ENCODE peak calls at places on chromosomes 16 and 17, in six cellular contexts. V is tibial artery, I is Calu3, A is upper lobe of right lung, M is lower leg skin, W is mesothelial cell of epicardium. Y is an unnamed sample.

GRCh38 chr16:76450890-76451289 is 173.7 kb downstream of the CNTNAP4 start:
- DNase-seq in M (no peak), V (no peak), A (no peak), W (no peak), I (no peak), Y (no peak)

GRCh38 chr16:27481282-27481934 is 68.3 kb downstream of the GTF3C1 start:
- DNase-seq in M (no peak), V (no peak), W (no peak), I (no peak), A (no peak), Y (no peak)

GRCh38 chr16:21301168-21301894 is 23.2 kb upstream of the CRYM start:
- DNase-seq in W (peak), V (peak), A (peak), I (peak), M (peak), Y (peak)

GRCh38 chr16:6605490-6605889 is 727.2 kb upstream of the RBFOX1 start:
- DNase-seq in A (no peak), M (no peak), W (no peak), V (no peak), I (no peak), Y (no peak)

GRCh38 chr17:7041607-7042506 is 2.0 kb downstream of the SLC16A11 start:
- DNase-seq in I (no peak), V (no peak), A (no peak), M (no peak), W (peak), Y (no peak)

GRCh38 chr16:23784811-23785447 is 30.1 kb downstream of the CHP2 start:
- DNase-seq in A (no peak), V (no peak), I (no peak), W (no peak), M (no peak), Y (peak)

GRCh38 chr16:57984443-57985203 is 13.7 kb upstream of the CNGB1 start:
- DNase-seq in M (peak), A (peak), W (peak), I (peak), V (peak), Y (peak)

GRCh38 chr17:76981545-76982295 is 113.5 kb downstream of the MGAT5B start:
- DNase-seq in W (no peak), A (no peak), M (no peak), V (no peak), I (no peak), Y (no peak)

GRCh38 chr16:19521471-19522368 is at the start of gene GDE1:
- DNase-seq in A (peak), V (peak), W (peak), I (peak), M (peak), Y (peak)
- TF ChIP-seq CTCF in A (peak), V (peak), W (no peak), I (no peak), M (no peak), Y (peak)

GRCh38 chr17:49407981-49408501 is 6.6 kb downstream of the PHB1 start:
- DNase-seq in A (peak), M (peak), V (no peak), W (peak), I (peak), Y (peak)
- TF ChIP-seq CTCF in A (peak), M (no peak), V (peak), W (peak), I (peak), Y (peak)

GRCh38 chr17:10628756-10629155 is 28.4 kb downstream of the MYH3 start:
- DNase-seq in W (no peak), A (no peak), I (no peak), M (no peak), V (no peak), Y (no peak)
- TF ChIP-seq CTCF in W (peak), A (peak), I (no peak), M (no peak), V (no peak), Y (peak)

GRCh38 chr16:30874821-30875717 is 18.8 kb downstream of the BCL7C start:
- DNase-seq in W (peak), M (peak), I (peak), V (peak), A (peak), Y (peak)

GRCh38 chr16:30874244-30874820 is 19.5 kb downstream of the BCL7C start:
- DNase-seq in A (no peak), I (no peak), M (no peak), W (no peak), V (no peak), Y (no peak)

GRCh38 chr16:30882429-30883310 is 11.2 kb downstream of the BCL7C start:
- DNase-seq in M (no peak), I (no peak), V (no peak), A (no peak), W (no peak), Y (no peak)

GRCh38 chr16:30875881-30876791 is 17.7 kb downstream of the BCL7C start:
- DNase-seq in A (no peak), V (no peak), W (peak), I (no peak), M (no peak), Y (no peak)

GRCh38 chr16:30876867-30877266 is 17.0 kb downstream of the BCL7C start:
- DNase-seq in M (no peak), A (no peak), V (no peak), I (no peak), W (no peak), Y (no peak)
- TF ChIP-seq CTCF in M (no peak), A (no peak), V (no peak), I (no peak), W (no peak), Y (no peak)

GRCh38 chr16:15578824-15579223 is 64.1 kb downstream of the MARF1 start:
- DNase-seq in M (no peak), V (no peak), I (no peak), A (no peak), W (no peak), Y (no peak)

GRCh38 chr16:15573274-15573895 is 69.6 kb downstream of the MARF1 start:
- DNase-seq in W (no peak), M (no peak), I (no peak), V (no peak), A (no peak), Y (no peak)

GRCh38 chr16:15575293-15576049 is 67.5 kb downstream of the MARF1 start:
- DNase-seq in A (no peak), M (no peak), I (no peak), V (no peak), W (no peak), Y (no peak)

GRCh38 chr16:15574614-15574948 is 68.4 kb downstream of the MARF1 start:
- DNase-seq in W (no peak), A (no peak), M (no peak), V (no peak), I (no peak), Y (no peak)

DNA sequence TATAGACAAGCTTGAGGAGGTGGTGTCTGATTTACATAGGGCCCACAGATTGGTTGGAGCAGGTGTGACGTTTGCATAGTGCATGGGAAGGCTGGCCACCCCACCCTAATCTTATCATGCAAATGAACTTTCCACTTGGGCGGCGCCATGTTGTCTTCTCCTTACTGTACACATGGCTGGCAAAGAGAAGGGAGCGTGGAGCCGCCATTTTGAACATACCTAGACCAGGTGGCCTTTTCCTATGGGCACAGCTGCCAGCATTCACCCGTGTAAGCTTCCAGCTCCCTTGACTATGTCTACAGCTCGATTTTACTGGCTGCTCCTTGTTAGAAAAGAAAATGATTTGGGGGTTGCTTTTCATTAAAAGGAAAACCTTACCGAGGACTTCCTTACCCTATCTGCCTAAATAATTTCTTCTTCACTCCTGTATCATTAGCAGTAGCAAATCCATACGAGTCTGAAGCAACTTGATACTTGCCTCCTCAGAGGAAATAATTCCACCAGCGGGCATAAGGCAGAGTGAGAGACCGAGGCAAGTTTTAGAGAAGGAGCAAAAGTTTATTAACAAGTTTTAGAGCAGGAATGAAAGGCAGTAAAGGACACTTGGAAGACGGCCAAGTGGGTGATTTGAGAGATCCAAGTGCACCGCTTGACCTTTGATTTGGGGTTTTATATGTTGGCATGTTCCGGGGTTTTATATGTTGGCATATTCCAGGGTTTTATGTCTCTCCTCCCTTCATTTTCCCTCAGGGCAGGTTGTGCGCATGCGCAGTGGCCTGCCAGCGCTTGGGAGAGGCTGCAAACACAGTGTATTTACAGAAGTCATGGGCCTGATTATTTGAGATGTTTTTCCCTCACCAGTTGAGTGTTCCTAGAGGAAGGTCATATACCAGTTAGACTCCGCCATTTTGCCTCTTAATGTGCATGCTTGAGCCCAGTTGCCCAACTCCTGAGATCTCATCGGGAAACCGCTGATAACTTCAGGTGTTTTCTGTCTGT is 65.7 kb downstream of the MARF1 start:
- DNase-seq in W (no peak), M (no peak), I (no peak), V (no peak), A (no peak), Y (no peak)
- TF ChIP-seq CTCF in W (no peak), M (no peak), I (no peak), V (no peak), A (no peak), Y (no peak)

DNA sequence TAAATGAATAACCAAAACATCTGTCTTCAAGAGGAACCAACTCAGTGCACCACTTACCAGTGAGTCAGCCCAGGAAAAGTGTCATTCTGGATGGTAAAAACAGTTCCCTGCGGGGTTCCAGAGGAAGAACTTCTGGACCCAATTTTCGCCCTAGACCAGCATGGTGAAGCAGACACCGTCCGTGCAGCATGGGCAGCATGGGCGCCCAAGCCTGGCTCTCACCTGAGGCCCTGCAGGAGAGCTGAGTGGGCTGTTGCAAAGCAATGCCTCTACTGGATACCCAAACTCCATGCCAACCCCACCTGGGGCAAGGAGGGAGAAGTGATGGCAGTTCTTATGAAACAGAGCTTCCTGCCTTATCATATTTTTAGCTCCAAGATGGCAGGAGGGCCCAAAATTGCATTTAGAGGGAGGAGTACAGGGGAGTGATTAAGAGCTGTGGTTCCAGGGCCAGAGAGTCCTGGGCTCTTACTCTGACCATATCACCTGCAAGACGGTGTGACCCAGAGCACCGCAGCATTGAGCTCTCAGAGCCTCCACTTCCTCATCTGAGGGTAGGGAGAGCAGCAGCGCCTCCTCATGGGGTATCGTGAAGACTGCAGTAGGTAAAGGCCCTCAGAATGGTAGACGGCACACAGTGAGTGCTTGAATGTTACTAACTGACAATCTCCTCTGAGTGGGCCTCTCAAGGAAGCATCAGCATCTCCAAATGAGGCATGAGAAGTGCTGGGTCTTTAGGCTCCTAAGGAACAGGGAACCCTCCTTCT is 16.6 kb upstream of the INPP5K start:
- DNase-seq in W (no peak), M (no peak), V (no peak), A (no peak), I (no peak), Y (no peak)
- TF ChIP-seq CTCF in W (no peak), M (no peak), V (no peak), A (peak), I (no peak), Y (peak)